ENCODE peak calls at places on chromosomes 4 and X, in four cellular contexts. D is kidney epithelial cell, N is fibroblast of pulmonary artery, L is foreskin fibroblast. K is an unnamed sample.

GRCh38 chrX:74434336-74434735 is 13.0 kb downstream of the SLC16A2 start:
- DNase-seq in D (no peak), N (no peak), L (no peak), K (no peak)

GRCh38 chr4:133152801-133153526 is 3.9 kb downstream of the PCDH10 start:
- DNase-seq in D (no peak), N (peak), L (peak), K (no peak)

GRCh38 chr4:82984459-82984858 is 26.2 kb downstream of the LIN54 start:
- DNase-seq in D (no peak), N (peak), L (peak), K (peak)

GRCh38 chr4:853416-853781 is 27.5 kb upstream of the CPLX1 start:
- DNase-seq in D (no peak), N (no peak), L (no peak), K (no peak)

GRCh38 chrX:45769919-45770582 is 569.4 kb upstream of the DIPK2B start:
- DNase-seq in D (peak), N (peak), L (peak), K (peak)

GRCh38 chr4:164768516-164768915 is 14.6 kb downstream of the SMIM31 start:
- DNase-seq in D (no peak), N (peak), L (peak), K (no peak)

GRCh38 chrX:150152036-150152435 is 211.1 kb upstream of the MAMLD1 start:
- DNase-seq in D (no peak), N (no peak), L (no peak), K (no peak)

GRCh38 chrX:101550362-101550761 is at the start of gene ARMCX1:
- DNase-seq in D (peak), N (peak), L (peak), K (peak)

GRCh38 chr4:119068529-119068962 is 67.1 kb upstream of the MYOZ2 start:
- DNase-seq in D (no peak), N (no peak), L (peak), K (no peak)

GRCh38 chr4:87375719-87376291 is 15.2 kb downstream of the HSD17B11 start:
- DNase-seq in D (peak), N (peak), L (peak), K (peak)

GRCh38 chr4:107824367-107825071 is at the start of gene SGMS2:
- DNase-seq in D (peak), N (peak), L (peak), K (peak)

GRCh38 chr4:147950840-147951239 is 219.0 kb downstream of the ARHGAP10 start:
- DNase-seq in D (no peak), N (no peak), L (peak), K (no peak)

GRCh38 chr4:106588906-106589305 is 220.3 kb upstream of the GIMD1 start:
- DNase-seq in D (no peak), N (no peak), L (no peak), K (no peak)

GRCh38 chr4:174069848-174070330 is 213.6 kb downstream of the FBXO8 start:
- DNase-seq in D (no peak), N (no peak), L (no peak), K (no peak)

GRCh38 chrX:102808336-102808735 is 87.8 kb downstream of the GPRASP3 start:
- DNase-seq in D (no peak), N (no peak), L (peak), K (no peak)

GRCh38 chr4:151660676-151661075 is 100.1 kb downstream of the GATB start:
- DNase-seq in D (no peak), N (no peak), L (no peak), K (no peak)

GRCh38 chr4:88159137-88159725 is 792 bp upstream of the ABCG2 start:
- DNase-seq in D (no peak), N (no peak), L (peak), K (no peak)

GRCh38 chr4:168151313-168151712 is 59.0 kb downstream of the ANXA10 start:
- DNase-seq in D (no peak), N (no peak), L (no peak), K (no peak)

GRCh38 chrX:20116575-20117240 is at the start of gene MAP7D2:
- DNase-seq in D (no peak), N (no peak), L (peak), K (no peak)
- H3K4me3 ChIP-seq in D (peak), N (peak), L (peak), K (peak)

DNA sequence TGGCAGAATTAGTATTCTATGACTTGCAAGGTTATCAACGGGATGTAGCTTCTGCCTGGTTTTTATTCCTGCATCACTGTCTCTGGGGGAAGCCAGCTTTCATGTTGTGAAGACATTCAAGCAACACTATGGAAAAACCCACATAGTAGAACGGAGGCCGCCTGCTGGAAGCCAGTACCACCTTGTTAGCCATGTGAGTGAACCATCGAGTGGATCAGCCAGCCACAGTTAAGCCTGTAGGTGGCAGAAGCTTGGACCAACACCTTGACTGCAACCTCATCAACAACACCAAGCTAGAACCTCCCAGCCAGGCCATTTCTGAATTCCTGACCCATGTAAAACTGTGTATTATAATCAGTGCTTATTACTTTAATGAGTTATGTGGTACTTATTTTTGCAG is 538.2 kb downstream of the KCNIP4 start:
- DNase-seq in D (no peak), N (no peak), L (no peak), K (no peak)
- TF ChIP-seq CTCF in D (no peak), N (no peak), L (no peak), K (no peak)

GRCh38 chr4:41260315-41260714 is 3.6 kb downstream of the UCHL1 start:
- DNase-seq in D (no peak), N (no peak), L (no peak), K (no peak)

GRCh38 chr4:41256740-41257256 is at the start of gene UCHL1:
- DNase-seq in D (peak), N (peak), L (peak), K (peak)

GRCh38 chr4:41257901-41258300 is 1.2 kb downstream of the UCHL1 start:
- DNase-seq in D (no peak), N (no peak), L (no peak), K (no peak)

GRCh38 chr4:41257257-41257900 is 651 bp downstream of the UCHL1 start:
- DNase-seq in D (no peak), N (peak), L (peak), K (no peak)

GRCh38 chr4:41258783-41259182 is 2.1 kb downstream of the UCHL1 start:
- DNase-seq in D (peak), N (peak), L (peak), K (peak)
- H3K4me3 ChIP-seq in D (no peak), N (no peak), L (peak), K (peak)

GRCh38 chr4:85086721-85087120 is 120.2 kb upstream of the WDFY3 start:
- DNase-seq in D (no peak), N (no peak), L (no peak), K (no peak)

GRCh38 chr4:85081196-85081595 is 114.7 kb upstream of the WDFY3 start:
- DNase-seq in D (no peak), N (no peak), L (no peak), K (no peak)

DNA sequence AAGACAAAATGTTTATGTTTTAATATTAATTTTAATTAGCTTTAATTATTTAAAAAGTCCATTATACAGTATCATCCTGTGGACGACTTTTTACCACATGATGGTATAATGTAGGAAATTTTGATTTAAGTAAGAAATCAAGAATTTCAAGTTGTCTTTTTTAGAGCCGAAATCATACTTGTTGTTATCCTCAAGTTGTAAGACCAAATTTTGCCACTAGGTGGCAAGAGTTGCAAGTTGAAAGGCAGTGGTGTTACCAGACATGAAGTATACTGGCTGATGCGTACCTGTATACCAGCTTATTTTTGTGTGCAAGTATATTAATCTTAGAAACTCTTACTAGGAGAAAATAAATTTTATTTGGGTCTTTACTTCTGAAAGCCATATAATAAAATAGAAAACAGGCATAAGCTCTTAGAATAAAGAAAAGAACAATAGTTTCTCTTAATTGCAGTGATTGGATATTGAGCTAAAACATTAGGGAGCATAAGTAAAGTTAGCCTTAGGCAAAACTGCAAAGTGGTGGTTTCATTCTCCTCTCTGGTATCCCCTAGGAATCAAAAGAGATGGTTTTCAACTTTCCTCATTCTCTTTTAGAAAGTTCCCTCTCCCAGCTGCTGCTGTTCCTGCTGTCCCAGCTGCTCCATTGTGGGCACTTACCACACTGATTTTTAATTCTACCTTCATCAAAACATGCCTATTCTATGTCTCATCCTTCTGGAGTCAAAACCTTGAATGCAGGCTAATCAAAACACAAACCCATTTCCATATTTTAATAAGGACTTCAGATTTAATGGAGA is 118.1 kb upstream of the WDFY3 start:
- DNase-seq in D (peak), N (peak), L (peak), K (peak)
- TF ChIP-seq CTCF in D (peak), N (peak), L (peak), K (peak)

DNA sequence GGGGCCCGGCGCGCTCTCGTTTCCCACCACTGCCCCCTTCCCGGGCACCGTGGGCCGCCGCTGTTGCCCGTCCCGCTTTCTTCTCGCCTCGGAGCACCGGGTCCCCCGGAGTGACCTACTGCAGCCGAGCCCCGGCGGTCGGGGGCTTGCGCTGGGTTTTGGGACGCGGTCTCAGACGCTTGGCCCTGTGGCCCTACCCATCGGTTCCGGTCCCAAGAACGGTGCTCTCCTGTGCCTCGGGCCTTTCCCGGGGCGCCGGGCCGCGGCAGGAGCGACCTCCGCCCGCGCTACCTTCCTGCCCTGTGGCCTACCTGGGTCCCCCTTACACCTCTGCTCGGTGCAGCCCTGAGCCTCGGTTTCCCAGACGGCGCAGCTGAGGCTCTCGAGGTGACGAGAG is 21.6 kb upstream of the HMX1 start:
- DNase-seq in D (no peak), N (no peak), L (no peak), K (no peak)
- H3K4me3 ChIP-seq in D (no peak), N (no peak), L (no peak), K (no peak)

GRCh38 chr4:76373919-76374552 is 46.9 kb downstream of the CCDC158 start:
- DNase-seq in D (peak), N (peak), L (peak), K (no peak)

GRCh38 chr4:76377481-76377901 is 43.5 kb downstream of the CCDC158 start:
- DNase-seq in D (no peak), N (no peak), L (no peak), K (no peak)

GRCh38 chr4:76376534-76376933 is 44.4 kb downstream of the CCDC158 start:
- DNase-seq in D (no peak), N (no peak), L (no peak), K (no peak)

GRCh38 chr4:76375703-76376102 is 45.2 kb downstream of the CCDC158 start:
- DNase-seq in D (no peak), N (no peak), L (no peak), K (no peak)

GRCh38 chr4:76374744-76375143 is 46.2 kb downstream of the CCDC158 start:
- DNase-seq in D (no peak), N (peak), L (no peak), K (no peak)
- TF ChIP-seq CTCF in D (no peak), N (no peak), L (no peak), K (no peak)

DNA sequence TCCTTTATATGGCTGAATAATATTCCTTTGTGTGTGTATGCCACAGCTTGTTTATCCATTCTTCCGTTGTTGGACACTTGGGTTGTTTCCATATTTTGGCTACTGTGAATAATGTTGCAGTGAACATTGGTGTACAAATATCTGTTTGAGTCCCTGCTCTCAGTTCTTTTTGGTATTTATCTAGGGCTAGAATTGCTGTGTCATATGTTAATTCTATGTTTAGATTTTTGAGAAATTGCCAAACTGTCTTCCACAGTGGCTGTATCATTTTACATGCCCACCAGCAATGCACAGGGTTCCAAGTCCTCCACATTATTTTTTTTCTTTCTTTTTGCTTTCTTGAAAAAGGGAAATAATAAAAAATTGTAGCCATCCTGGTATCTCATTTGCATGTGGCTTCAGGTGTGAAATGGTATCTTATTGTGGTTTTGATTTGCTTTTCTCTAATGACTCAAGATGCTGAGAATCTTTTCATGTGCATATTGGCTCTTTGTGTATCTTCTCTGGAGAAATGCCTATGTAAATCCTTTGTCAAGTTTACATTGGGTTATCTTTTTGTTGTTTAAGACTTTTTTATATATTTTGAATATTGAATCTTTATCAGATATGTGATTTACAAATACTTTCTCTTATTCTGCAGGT is 129.7 kb downstream of the RAPGEF2 start:
- DNase-seq in D (no peak), N (no peak), L (no peak), K (no peak)
- H3K4me3 ChIP-seq in D (no peak), N (no peak), L (no peak), K (no peak)

DNA sequence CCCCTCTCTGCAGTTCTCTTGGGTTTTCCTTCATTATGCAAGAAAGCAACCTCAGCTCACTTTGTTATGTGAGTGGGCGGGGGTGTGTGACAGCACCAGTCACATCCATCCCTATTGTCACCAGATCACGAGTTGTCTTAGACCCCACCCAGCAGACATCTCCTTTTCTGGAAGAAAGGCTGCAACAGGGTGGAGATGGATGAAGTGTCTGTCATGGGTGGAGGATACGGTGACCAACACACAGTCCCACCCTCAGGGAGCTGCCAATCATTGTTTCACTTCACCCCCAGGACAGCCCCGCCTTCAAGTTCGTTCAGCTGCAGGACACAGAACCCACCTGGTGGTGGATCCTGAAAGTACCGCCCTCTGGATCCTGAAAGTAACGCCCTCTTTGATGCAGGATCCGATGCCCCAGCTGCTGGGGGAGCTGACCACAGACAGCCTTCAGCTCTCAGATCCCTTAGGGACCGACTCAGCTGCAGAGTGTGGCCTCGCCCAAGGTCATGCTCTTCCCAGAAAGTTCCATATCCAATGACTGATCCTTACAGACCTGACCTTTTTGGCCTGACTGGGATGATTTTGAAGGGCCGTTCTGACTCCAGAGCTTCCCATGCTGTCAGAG is 79.7 kb downstream of the SMIM20 start:
- DNase-seq in D (no peak), N (peak), L (peak), K (no peak)
- TF ChIP-seq CTCF in D (peak), N (peak), L (peak), K (peak)

GRCh38 chrX:107676559-107677378 is 48.5 kb downstream of the PRPS1 start:
- DNase-seq in D (no peak), N (peak), L (peak), K (no peak)
- H3K4me3 ChIP-seq in D (peak), N (peak), L (peak), K (peak)

K was measured in astrocyte of the cerebellum.